ENCODE peak calls at places on chromosomes 2 and 18, in four cellular contexts. D is H1, P is SK-N-SH, K is K562. Q is an unnamed sample.

GRCh38 chr2:120013569-120014223 is 819 bp downstream of the EPB41L5 start:
- DNase-seq in D (no peak), P (no peak), K (no peak), Q (peak)

GRCh38 chr2:7467782-7468447 is 550.7 kb downstream of the RNF144A start:
- DNase-seq in D (no peak), P (no peak), K (no peak), Q (no peak)

GRCh38 chr18:32026491-32027086 is 8.0 kb downstream of the RNF125 start:
- DNase-seq in D (no peak), P (no peak), K (no peak), Q (no peak)

GRCh38 chr2:133484106-133484505 is 84.2 kb downstream of the NCKAP5 start:
- DNase-seq in D (no peak), P (no peak), K (no peak), Q (no peak)

GRCh38 chr2:142100967-142101366 is 29.8 kb downstream of the LRP1B start:
- DNase-seq in D (no peak), P (no peak), K (no peak), Q (no peak)

GRCh38 chr2:19456695-19457094 is 98.3 kb upstream of the OSR1 start:
- DNase-seq in D (no peak), P (no peak), K (no peak), Q (no peak)

GRCh38 chr2:10224734-10225133 is 78.0 kb upstream of the HPCAL1 start:
- DNase-seq in D (no peak), P (no peak), K (no peak), Q (peak)

GRCh38 chr18:45171575-45172225 is 443.6 kb upstream of the SLC14A2 start:
- DNase-seq in D (no peak), P (no peak), K (no peak), Q (no peak)

GRCh38 chr2:73070651-73071451 is 661 bp downstream of the SFXN5 start:
- DNase-seq in D (peak), P (peak), K (peak), Q (peak)

GRCh38 chr2:233418052-233418760 is 63.9 kb downstream of the DGKD start:
- DNase-seq in D (peak), P (no peak), K (no peak), Q (no peak)

GRCh38 chr2:141055526-141055925 is 1075.3 kb downstream of the LRP1B start:
- DNase-seq in D (no peak), P (no peak), K (no peak), Q (no peak)
- TF ChIP-seq TEAD4 in D (no peak), P (peak), K (no peak), Q (no peak)

GRCh38 chr2:167875524-167875923 is 371.9 kb downstream of the STK39 start:
- DNase-seq in D (no peak), P (no peak), K (no peak), Q (no peak)
- TF ChIP-seq TEAD4 in D (no peak), P (no peak), K (no peak), Q (no peak)

DNA sequence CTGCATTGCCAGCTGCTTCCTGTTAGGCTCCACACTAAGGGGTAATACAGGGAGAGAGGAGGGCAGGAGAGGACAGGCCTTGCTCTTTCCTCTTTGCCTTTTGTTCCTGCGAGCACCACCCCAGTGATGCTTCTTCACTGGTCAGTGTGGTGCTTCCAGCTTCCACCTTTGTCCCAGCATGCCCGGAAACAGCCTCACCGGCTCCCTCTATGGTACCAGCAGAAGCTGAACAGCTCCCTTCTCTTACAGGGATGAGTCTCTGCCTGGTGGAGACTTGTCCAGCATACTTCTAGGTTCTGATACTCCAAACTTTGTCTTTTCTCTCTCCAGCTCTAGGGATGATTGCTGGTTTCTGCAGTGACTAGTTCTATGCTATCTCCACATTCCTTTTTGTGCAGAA is 413.3 kb downstream of the TSN start:
- DNase-seq in D (peak), P (peak), K (no peak), Q (peak)
- TF ChIP-seq TEAD4 in D (no peak), P (no peak), K (no peak), Q (no peak)

DNA sequence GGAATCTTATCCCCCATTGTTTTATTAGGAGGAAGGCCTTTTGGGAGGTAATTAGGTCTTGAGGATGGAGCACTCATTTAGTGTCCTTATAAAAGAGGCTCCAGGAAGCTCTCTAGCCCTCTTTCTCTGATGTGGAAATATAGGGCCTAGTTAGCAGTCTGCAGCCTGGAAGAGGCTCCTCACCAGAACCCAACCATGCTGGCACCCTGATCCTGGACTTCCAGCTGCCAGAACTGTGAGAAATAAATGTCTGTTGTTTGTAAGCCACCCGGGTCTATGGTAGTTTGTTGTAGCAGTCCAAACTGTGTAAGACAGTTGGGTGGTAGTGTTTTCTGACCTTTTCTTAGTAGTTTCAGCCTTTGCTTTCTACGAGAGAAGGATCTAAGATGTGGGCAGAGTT is 100.7 kb downstream of the KIAA1328 start:
- DNase-seq in D (no peak), P (no peak), K (no peak), Q (no peak)
- TF ChIP-seq TEAD4 in D (no peak), P (no peak), K (no peak), Q (no peak)

GRCh38 chr18:48838921-48839818 is 111.6 kb downstream of the SMAD7 start:
- DNase-seq in D (no peak), P (no peak), K (no peak), Q (no peak)
- TF ChIP-seq TEAD4 in D (no peak), P (no peak), K (no peak), Q (no peak)

GRCh38 chr2:121663458-121663857 is 14.2 kb upstream of the CLASP1 start:
- DNase-seq in D (no peak), P (no peak), K (no peak), Q (no peak)

GRCh38 chr2:121664713-121665112 is 15.5 kb upstream of the CLASP1 start:
- DNase-seq in D (no peak), P (no peak), K (no peak), Q (no peak)

GRCh38 chr2:121664086-121664485 is 14.8 kb upstream of the CLASP1 start:
- DNase-seq in D (no peak), P (no peak), K (no peak), Q (no peak)

GRCh38 chr2:121659933-121660332 is 10.7 kb upstream of the CLASP1 start:
- DNase-seq in D (no peak), P (no peak), K (no peak), Q (no peak)

DNA sequence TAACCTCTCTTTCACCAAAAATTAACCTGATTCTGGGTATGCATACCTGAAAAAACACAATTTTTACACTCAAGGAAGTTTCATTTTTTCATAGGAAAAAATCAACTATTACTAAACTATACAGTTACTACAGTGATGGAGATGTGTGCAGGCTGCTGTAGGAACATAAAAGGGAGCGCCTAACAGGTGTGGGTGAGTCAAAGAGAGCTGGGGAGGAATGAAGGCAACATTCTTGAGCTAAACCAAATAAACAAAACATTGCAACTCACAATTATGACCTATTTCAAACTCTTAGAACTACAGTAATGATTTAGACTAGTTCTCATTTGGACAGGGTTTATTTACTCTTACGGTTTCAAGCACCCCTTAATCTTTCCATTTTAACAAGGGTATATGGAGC is 13.4 kb upstream of the CLASP1 start:
- DNase-seq in D (no peak), P (no peak), K (no peak), Q (no peak)
- TF ChIP-seq TEAD4 in D (no peak), P (no peak), K (no peak), Q (no peak)

GRCh38 chr18:12406376-12407111 is 1.2 kb upstream of the PRELID3A start:
- DNase-seq in D (no peak), P (no peak), K (peak), Q (no peak)

GRCh38 chr18:12408247-12408869 is 629 bp downstream of the PRELID3A start:
- DNase-seq in D (no peak), P (peak), K (no peak), Q (no peak)

GRCh38 chr18:12401881-12402280 is 5.8 kb upstream of the PRELID3A start:
- DNase-seq in D (no peak), P (no peak), K (peak), Q (no peak)

GRCh38 chr18:12405066-12405465 is 2.7 kb upstream of the PRELID3A start:
- DNase-seq in D (no peak), P (no peak), K (no peak), Q (no peak)

GRCh38 chr18:12403601-12404506 is 3.9 kb upstream of the PRELID3A start:
- DNase-seq in D (no peak), P (no peak), K (peak), Q (no peak)
- TF ChIP-seq TEAD4 in D (no peak), P (no peak), K (no peak), Q (no peak)